ENCODE peak calls at places on chromosome 18, in six cellular contexts. P, C, E, D, V and N are unnamed samples.

GRCh38 chr18:58538604-58539386 is 90.1 kb downstream of the ALPK2 start:
- DNase-seq in P (no peak), C (no peak), E (no peak), D (no peak), V (no peak), N (no peak)

GRCh38 chr18:5772271-5772670 is 123.1 kb downstream of the TMEM200C start:
- DNase-seq in P (no peak), C (no peak), E (no peak), D (no peak), V (no peak), N (no peak)

GRCh38 chr18:73520229-73520628 is 627.4 kb downstream of the FBXO15 start:
- DNase-seq in P (no peak), C (no peak), E (no peak), D (no peak), V (no peak), N (no peak)

GRCh38 chr18:5317186-5317585 is 21.7 kb upstream of the ZBTB14 start:
- DNase-seq in P (no peak), C (no peak), E (no peak), D (no peak), V (no peak), N (no peak)

GRCh38 chr18:74996055-74996454 is 212.9 kb downstream of the PTGR3 start:
- DNase-seq in P (no peak), C (no peak), E (no peak), D (no peak), V (peak; percentile 70), N (no peak)

GRCh38 chr18:75408554-75409506 is 18.7 kb downstream of the SMIM21 start:
- DNase-seq in P (peak; percentile 12), C (peak; percentile 97), E (no peak), D (peak; percentile 8), V (no peak), N (peak; percentile 81)

GRCh38 chr18:48929212-48929612 is 21.6 kb downstream of the SMAD7 start:
- DNase-seq in P (no peak), C (no peak), E (no peak), D (no peak), V (no peak), N (no peak)

GRCh38 chr18:44884446-44884845 is 203.8 kb downstream of the SETBP1 start:
- DNase-seq in P (no peak), C (no peak), E (no peak), D (no peak), V (no peak), N (no peak)

GRCh38 chr18:35746826-35747339 is 165.3 kb downstream of the GALNT1 start:
- DNase-seq in P (no peak), C (no peak), E (no peak), D (no peak), V (no peak), N (no peak)

GRCh38 chr18:68449292-68449691 is 265.6 kb downstream of the TMX3 start:
- DNase-seq in P (no peak), C (peak; percentile 30), E (no peak), D (no peak), V (no peak), N (no peak)

GRCh38 chr18:79070486-79070885 is 1.3 kb downstream of the ATP9B start:
- DNase-seq in P (no peak), C (no peak), E (no peak), D (no peak), V (no peak), N (no peak)

GRCh38 chr18:35730738-35731370 is 149.3 kb downstream of the GALNT1 start:
- DNase-seq in P (no peak), C (no peak), E (no peak), D (no peak), V (no peak), N (no peak)

GRCh38 chr18:61579581-61579980 is 246.4 kb downstream of the CDH20 start:
- DNase-seq in P (no peak), C (no peak), E (no peak), D (no peak), V (peak; percentile 10), N (no peak)

GRCh38 chr18:2536493-2536892 is 34.8 kb downstream of the METTL4 start:
- DNase-seq in P (no peak), C (peak; percentile 28), E (no peak), D (no peak), V (no peak), N (no peak)

GRCh38 chr18:21439453-21439852 is 161.1 kb downstream of the ESCO1 start:
- DNase-seq in P (no peak), C (peak; percentile 91), E (no peak), D (no peak), V (no peak), N (peak; percentile 40)

GRCh38 chr18:48514786-48515185 is 24.0 kb upstream of the CTIF start:
- DNase-seq in P (no peak), C (no peak), E (no peak), D (no peak), V (peak; percentile 45), N (peak; percentile 13)

GRCh38 chr18:65754121-65754520 is 3.3 kb downstream of the CDH7 start:
- DNase-seq in P (no peak), C (peak; percentile 46), E (no peak), D (no peak), V (peak; percentile 79), N (peak; percentile 4)